ENCODE peak calls at places on chromosomes 1 and 21, in four cellular contexts. O is K562, M is HepG2, C is upper lobe of left lung. Q is an unnamed sample.

GRCh38 chr1:110893908-110894490 is 21.1 kb downstream of the CD53 start:
- ATAC-seq in O (peak), M (no peak), C (no peak), Q (no peak)

GRCh38 chr1:226054519-226055327 is 7.8 kb upstream of the H3-3A start:
- ATAC-seq in O (peak), M (peak), C (no peak), Q (no peak)

GRCh38 chr1:34478460-34479076 is 276.3 kb upstream of the GJB5 start:
- ATAC-seq in O (no peak), M (no peak), C (no peak), Q (no peak)

GRCh38 chr1:155379180-155379876 is 58.6 kb downstream of the RUSC1 start:
- ATAC-seq in O (no peak), M (no peak), C (peak), Q (peak)

GRCh38 chr1:27609618-27610240 is 5.8 kb upstream of the AHDC1 start:
- ATAC-seq in O (no peak), M (no peak), C (no peak), Q (no peak)

GRCh38 chr1:111948209-111949131 is 41.0 kb downstream of the KCND3 start:
- ATAC-seq in O (no peak), M (no peak), C (peak), Q (peak)

GRCh38 chr1:170790175-170790574 is 126.2 kb downstream of the PRRX1 start:
- ATAC-seq in O (no peak), M (no peak), C (no peak), Q (no peak)

GRCh38 chr1:45510972-45511527 is 10.6 kb downstream of the PRDX1 start:
- ATAC-seq in O (no peak), M (no peak), C (no peak), Q (no peak)

GRCh38 chr1:225378880-225379279 is 49.0 kb downstream of the LBR start:
- ATAC-seq in O (peak), M (peak), C (no peak), Q (no peak)

GRCh38 chr1:75559141-75559540 is 51.8 kb downstream of the SLC44A5 start:
- ATAC-seq in O (no peak), M (peak), C (no peak), Q (no peak)

GRCh38 chr1:30790850-30791778 is 33.5 kb upstream of the LAPTM5 start:
- ATAC-seq in O (no peak), M (no peak), C (no peak), Q (no peak)

GRCh38 chr1:181064702-181065101 is 23.8 kb upstream of the IER5 start:
- ATAC-seq in O (no peak), M (no peak), C (no peak), Q (no peak)

GRCh38 chr1:91769698-91770232 is 116.2 kb downstream of the TGFBR3 start:
- ATAC-seq in O (no peak), M (no peak), C (no peak), Q (peak)

GRCh38 chr1:8854270-8854669 is 24.2 kb downstream of the ENO1 start:
- ATAC-seq in O (peak), M (peak), C (no peak), Q (no peak)

GRCh38 chr1:221204055-221204833 is 325.0 kb downstream of the HLX start:
- ATAC-seq in O (no peak), M (no peak), C (no peak), Q (peak)

GRCh38 chr21:15688809-15689208 is 41.0 kb upstream of the USP25 start:
- ATAC-seq in O (no peak), M (no peak), C (no peak), Q (no peak)

GRCh38 chr1:16882995-16883394 is 12.8 kb upstream of the RNU1-2 start:
- ATAC-seq in O (no peak), M (no peak), C (no peak), Q (no peak)

GRCh38 chr21:42986125-42986783 is 11.9 kb downstream of the PKNOX1 start:
- ATAC-seq in O (no peak), M (no peak), C (no peak), Q (no peak)

GRCh38 chr1:165849336-165850133 is 22.1 kb downstream of the UCK2 start:
- ATAC-seq in O (no peak), M (no peak), C (no peak), Q (no peak)

GRCh38 chr1:168811213-168811612 is 82.2 kb upstream of the DPT start:
- ATAC-seq in O (no peak), M (peak), C (no peak), Q (no peak)

GRCh38 chr1:6414443-6414844 is 5.3 kb downstream of the HES2 start:
- ATAC-seq in O (peak), M (peak), C (no peak), Q (no peak)

GRCh38 chr1:24420547-24420946 is 4.9 kb downstream of the NIPAL3 start:
- ATAC-seq in O (no peak), M (no peak), C (no peak), Q (no peak)

GRCh38 chr1:30840904-30841598 is 67.5 kb downstream of the SDC3 start:
- ATAC-seq in O (peak), M (peak), C (peak), Q (peak)

GRCh38 chr1:18934205-18935000 is 22.1 kb downstream of the IFFO2 start:
- ATAC-seq in O (no peak), M (no peak), C (no peak), Q (no peak)
- TF ChIP-seq EP300 in O (no peak), M (no peak), C (no peak), Q (no peak)

GRCh38 chr1:147078606-147079399 is 93.5 kb downstream of the PRKAB2 start:
- ATAC-seq in O (no peak), M (no peak), C (no peak), Q (no peak)
- H3K4me3 ChIP-seq in O (no peak), M (no peak), C (no peak), Q (no peak)

DNA sequence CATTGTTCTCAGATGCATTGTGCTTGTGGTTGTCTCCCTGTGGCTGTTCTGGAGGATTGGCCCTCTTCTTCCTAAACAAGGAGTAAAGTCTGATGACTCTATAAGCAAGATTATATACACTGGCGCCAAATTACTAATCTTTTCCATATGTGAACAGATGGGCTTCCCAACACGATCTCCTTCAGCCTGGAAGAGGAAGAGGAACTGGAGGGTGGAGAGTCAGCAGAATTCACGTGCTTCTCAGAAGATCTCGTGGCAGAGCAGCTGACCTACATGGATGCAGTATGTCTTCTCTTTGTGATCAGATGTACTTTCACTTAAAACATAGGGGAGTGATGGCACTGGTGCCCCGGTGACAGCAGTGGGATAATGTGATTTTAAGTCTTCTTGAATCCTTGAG is 78.7 kb downstream of the RGL1 start:
- ATAC-seq in O (no peak), M (no peak), C (no peak), Q (no peak)
- TF ChIP-seq EP300 in O (no peak), M (no peak), C (no peak), Q (no peak)

GRCh38 chr1:86938450-86938849 is 24.0 kb downstream of the HS2ST1 start:
- ATAC-seq in O (no peak), M (no peak), C (no peak), Q (no peak)
- H3K4me3 ChIP-seq in O (no peak), M (no peak), C (no peak), Q (no peak)

DNA sequence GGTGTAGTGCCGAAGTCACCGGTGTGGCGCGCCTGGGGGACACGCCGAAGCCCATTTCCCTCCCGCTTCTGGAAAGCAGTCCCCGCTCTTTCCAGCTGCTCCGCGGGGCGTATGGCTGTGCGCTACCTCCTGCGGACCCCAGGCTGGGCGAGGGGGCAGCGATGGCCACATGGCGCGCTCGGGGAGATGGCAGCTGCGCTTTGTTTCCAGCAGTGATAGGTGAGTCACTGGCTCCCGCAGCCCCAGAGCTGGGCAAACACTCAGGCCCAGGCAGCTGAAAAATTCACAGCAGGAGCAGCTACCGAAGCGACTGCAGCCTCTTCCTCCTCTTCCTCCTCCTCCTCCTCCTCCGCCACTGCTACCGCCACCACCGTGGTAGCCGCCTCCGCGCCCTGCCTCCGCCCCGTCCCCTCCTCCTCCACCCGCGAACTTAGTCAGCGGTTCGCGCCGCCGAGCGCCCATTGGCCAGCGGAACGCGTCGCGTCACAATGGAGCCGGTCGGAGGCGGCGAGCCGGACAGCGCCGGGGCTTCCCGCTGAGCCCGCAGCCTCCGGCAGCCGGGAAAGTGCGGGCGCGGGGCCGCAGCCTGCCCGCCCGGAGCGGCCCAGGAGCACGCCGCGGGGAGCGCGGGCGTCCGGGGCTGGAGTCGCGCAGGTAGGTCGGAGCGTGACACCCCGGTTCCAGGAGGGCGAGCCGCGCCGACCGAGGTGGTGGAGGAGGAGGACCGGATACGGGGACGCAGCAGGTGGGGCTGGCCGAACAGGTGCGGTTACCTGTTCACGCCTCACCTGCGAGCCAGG is at the start of gene LRRC8B:
- ATAC-seq in O (peak), M (peak), C (peak), Q (peak)
- TF ChIP-seq EP300 in O (no peak), M (no peak), C (peak), Q (no peak)

GRCh38 chr1:156922986-156923564 is 2.6 kb downstream of the LRRC71 start:
- ATAC-seq in O (no peak), M (no peak), C (no peak), Q (no peak)

GRCh38 chr1:156924478-156925153 is 4.2 kb downstream of the LRRC71 start:
- ATAC-seq in O (no peak), M (no peak), C (no peak), Q (no peak)

GRCh38 chr1:156921053-156921529 is 659 bp downstream of the LRRC71 start:
- ATAC-seq in O (no peak), M (no peak), C (no peak), Q (no peak)

GRCh38 chr1:156923565-156924477 is 3.4 kb downstream of the LRRC71 start:
- ATAC-seq in O (peak), M (no peak), C (no peak), Q (no peak)

DNA sequence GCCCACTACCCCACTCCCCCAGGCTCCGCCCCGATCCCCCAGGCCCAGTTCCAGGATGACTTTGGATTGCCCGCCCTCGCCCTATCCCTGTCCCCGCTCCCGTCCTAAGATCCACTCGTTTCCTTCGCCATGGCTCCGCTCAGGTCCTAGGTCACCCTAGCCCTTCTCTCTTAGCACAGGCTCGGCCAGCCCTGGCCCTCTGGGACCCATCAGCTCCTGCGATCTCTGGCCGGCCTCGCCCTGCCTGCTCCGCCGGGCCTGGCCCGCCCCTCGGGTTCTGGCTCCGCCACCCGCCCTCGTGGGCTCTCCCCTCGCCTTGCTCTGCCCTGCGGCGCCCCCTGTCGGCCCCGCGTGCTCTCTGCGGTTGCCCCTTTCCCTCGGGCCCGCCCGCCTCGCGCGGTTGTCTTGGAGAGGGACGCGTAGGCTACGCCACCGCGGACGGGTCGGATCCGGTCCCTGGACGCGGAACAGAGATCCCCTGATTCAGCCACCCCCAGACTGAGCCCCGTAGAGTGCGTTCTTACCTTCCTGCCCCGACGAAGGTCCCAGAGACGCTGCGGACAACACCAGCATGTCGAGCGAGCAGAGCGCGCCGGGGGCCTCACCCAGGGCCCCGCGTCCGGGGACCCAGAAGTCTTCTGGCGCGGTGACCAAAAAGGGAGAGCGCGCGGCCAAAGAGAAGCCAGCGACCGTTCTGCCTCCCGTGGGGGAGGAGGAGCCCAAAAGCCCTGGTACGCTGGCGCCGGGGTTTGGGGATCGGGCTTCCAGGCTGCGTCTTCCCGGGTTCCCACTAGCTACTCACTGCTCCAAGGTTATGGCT is at the start of gene LRRC71:
- ATAC-seq in O (peak), M (peak), C (peak), Q (peak)
- H3K4me3 ChIP-seq in O (peak), M (no peak), C (no peak), Q (no peak)

DNA sequence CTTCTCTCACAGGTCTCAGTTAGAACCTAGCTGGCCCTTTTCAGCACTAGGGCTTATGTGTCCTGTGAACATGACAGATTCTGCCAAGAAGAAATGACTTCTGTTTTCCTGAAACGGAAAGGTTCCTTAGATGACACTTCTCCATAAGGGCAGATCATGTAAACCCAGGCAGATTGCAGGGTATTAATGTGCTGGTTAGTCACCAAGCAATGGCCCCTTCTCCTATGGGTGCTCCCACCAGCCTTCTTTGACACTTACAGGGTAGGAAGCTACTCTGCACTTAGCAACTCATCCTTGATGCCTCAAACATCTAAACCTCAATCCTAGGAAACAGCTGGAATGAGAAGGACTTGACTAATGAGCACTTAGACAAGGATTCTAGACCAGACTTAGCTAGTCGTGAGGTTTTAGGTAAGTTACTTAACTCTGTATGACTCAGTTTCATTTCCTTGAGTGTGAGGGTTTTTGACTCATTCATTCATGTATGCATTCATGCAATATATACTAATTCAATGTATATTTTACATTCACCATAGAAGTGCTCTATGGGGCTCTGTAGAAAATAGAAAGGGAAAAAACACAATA is 74.1 kb upstream of the PLXNA2 start:
- ATAC-seq in O (no peak), M (no peak), C (no peak), Q (no peak)
- TF ChIP-seq EP300 in O (no peak), M (no peak), C (no peak), Q (no peak)

GRCh38 chr1:153534933-153535663 is 693 bp downstream of the S100A6 start:
- ATAC-seq in O (no peak), M (no peak), C (peak), Q (peak)

GRCh38 chr1:153538315-153538821 is 2.4 kb downstream of the S100A5 start:
- ATAC-seq in O (peak), M (peak), C (no peak), Q (no peak)

GRCh38 chr1:153537376-153537730 is 1.6 kb upstream of the S100A6 start:
- ATAC-seq in O (no peak), M (no peak), C (no peak), Q (no peak)

GRCh38 chr1:153535664-153536585 is at the start of gene S100A6:
- ATAC-seq in O (no peak), M (no peak), C (peak), Q (peak)

DNA sequence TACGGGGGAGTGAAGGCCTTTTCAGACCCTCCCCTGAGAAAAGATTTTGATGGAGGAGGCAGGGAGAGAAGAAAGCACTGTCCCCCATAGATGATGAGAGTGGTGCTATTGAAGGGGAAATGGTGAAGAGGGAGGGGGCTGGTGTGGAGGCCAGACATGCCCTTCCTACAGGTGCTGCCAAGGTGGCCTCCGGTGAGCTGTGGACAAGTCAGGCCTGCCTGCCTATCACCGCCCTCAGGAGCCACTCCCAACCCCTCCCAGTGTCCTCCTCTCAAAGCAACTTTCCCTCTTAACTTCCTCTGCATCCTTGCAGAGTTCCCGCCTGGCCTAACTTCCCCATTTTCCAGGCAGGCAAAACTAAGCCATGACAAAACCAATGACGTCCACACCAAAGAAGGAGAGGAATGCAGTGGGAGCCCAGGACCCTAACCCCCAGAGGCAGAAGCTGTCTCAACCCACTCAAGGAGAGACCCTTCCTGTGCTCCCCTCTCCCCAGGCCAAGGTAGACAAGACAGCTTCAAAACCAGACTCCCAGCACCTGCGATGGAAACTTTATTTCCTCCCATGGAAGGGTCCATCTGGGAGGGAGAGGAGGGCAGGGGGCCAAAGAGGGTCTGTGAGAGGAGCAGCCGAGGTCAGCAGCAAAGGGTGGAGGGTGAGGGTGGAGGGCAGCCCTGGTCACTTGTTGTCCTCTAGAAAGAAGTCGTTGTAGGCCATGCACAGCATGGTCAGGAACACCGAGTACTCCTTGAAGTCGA is 1.0 kb upstream of the S100A6 start:
- ATAC-seq in O (no peak), M (no peak), C (peak), Q (no peak)
- H3K4me3 ChIP-seq in O (no peak), M (no peak), C (no peak), Q (peak)